ENCODE peak calls at places on chromosomes 13 and 19, in six cellular contexts. Y is Panc1, R is cardiac muscle cell, H is left lung, J is substantia nigra, K is gastrocnemius medialis. A is an unnamed sample.

GRCh38 chr13:55199132-55199531 is 1941.6 kb upstream of the PRR20A start:
- DNase-seq in Y (no peak), R (peak), H (no peak), J (no peak), K (no peak), A (no peak)

GRCh38 chr13:110493613-110494012 is 67.9 kb downstream of the RAB20 start:
- DNase-seq in Y (no peak), R (no peak), H (no peak), J (no peak), K (no peak), A (no peak)

GRCh38 chr13:77779461-77780272 is 82.2 kb downstream of the SLAIN1 start:
- DNase-seq in Y (peak), R (peak), H (peak), J (no peak), K (no peak), A (no peak)

GRCh38 chr19:17553256-17553655 is 2.2 kb upstream of the COLGALT1 start:
- DNase-seq in Y (no peak), R (no peak), H (peak), J (peak), K (peak), A (no peak)

GRCh38 chr19:6617374-6617773 is 26.4 kb upstream of the CD70 start:
- DNase-seq in Y (no peak), R (no peak), H (no peak), J (no peak), K (no peak), A (no peak)

GRCh38 chr13:28624707-28625432 is 34.1 kb upstream of the POMP start:
- DNase-seq in Y (no peak), R (no peak), H (no peak), J (no peak), K (no peak), A (no peak)

GRCh38 chr13:113758651-113759524 is at the start of gene TMEM255B:
- DNase-seq in Y (no peak), R (peak), H (peak), J (peak), K (peak), A (peak)

GRCh38 chr19:38039966-38040365 is 133.0 kb downstream of the SIPA1L3 start:
- DNase-seq in Y (peak), R (no peak), H (no peak), J (no peak), K (no peak), A (no peak)

GRCh38 chr19:18901503-18901890 is 5.5 kb upstream of the CERS1 start:
- DNase-seq in Y (no peak), R (no peak), H (no peak), J (no peak), K (no peak), A (no peak)

GRCh38 chr13:75637101-75637774 is 1.1 kb downstream of the LMO7 start:
- DNase-seq in Y (no peak), R (no peak), H (no peak), J (no peak), K (no peak), A (no peak)

GRCh38 chr13:45412274-45413049 is 5.7 kb downstream of the SLC25A30 start:
- DNase-seq in Y (no peak), R (no peak), H (no peak), J (no peak), K (peak), A (no peak)

GRCh38 chr13:33686772-33687480 is 131.0 kb upstream of the RFC3 start:
- DNase-seq in Y (no peak), R (no peak), H (no peak), J (no peak), K (no peak), A (no peak)

GRCh38 chr19:5805465-5806132 is 732 bp downstream of the NRTN start:
- DNase-seq in Y (no peak), R (peak), H (no peak), J (no peak), K (no peak), A (peak)

GRCh38 chr19:3387645-3388589 is 21.5 kb downstream of the NFIC start:
- DNase-seq in Y (no peak), R (no peak), H (peak), J (peak), K (peak), A (peak)

GRCh38 chr13:26133851-26134250 is 82.0 kb upstream of the SHISA2 start:
- DNase-seq in Y (no peak), R (no peak), H (no peak), J (no peak), K (no peak), A (no peak)

GRCh38 chr13:94658926-94659649 is 53.3 kb downstream of the SOX21 start:
- DNase-seq in Y (no peak), R (no peak), H (no peak), J (no peak), K (no peak), A (no peak)

GRCh38 chr13:94656766-94657165 is 55.1 kb downstream of the GPR180 start:
- DNase-seq in Y (no peak), R (no peak), H (no peak), J (no peak), K (no peak), A (no peak)

GRCh38 chr13:94660695-94661324 is 51.5 kb downstream of the SOX21 start:
- DNase-seq in Y (no peak), R (no peak), H (no peak), J (no peak), K (no peak), A (no peak)

GRCh38 chr13:94661396-94661795 is 50.9 kb downstream of the SOX21 start:
- DNase-seq in Y (no peak), R (no peak), H (no peak), J (no peak), K (no peak), A (no peak)

GRCh38 chr13:94657167-94657566 is 55.2 kb downstream of the SOX21 start:
- DNase-seq in Y (no peak), R (no peak), H (no peak), J (no peak), K (no peak), A (no peak)
- H3K27ac ChIP-seq in Y (no peak), R (no peak), H (no peak), J (no peak), K (no peak), A (no peak)

DNA sequence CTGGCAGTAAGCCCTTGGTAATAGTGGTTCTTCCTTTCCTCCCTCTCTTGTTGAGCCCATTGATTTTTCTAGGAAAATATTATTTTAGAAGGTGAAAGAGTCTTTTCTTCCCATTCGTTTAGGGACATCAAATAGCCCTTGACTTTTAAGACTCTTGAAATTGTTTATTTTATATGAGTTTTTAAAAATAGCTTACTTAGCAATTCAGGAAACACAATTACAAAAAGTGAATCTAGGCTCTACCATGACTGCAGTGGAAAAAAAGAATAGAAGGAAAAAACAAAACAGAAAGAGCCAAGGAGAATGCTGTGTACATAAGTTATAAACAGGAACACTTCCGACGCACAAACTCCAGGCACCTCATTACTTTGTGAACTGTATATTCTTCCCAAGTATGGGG is 266.0 kb downstream of the KLF5 start:
- DNase-seq in Y (no peak), R (no peak), H (no peak), J (no peak), K (no peak), A (no peak)
- H3K27ac ChIP-seq in Y (no peak), R (no peak), H (no peak), J (no peak), K (no peak), A (no peak)

GRCh38 chr19:1925544-1925943 is 15.4 kb upstream of the CSNK1G2 start:
- DNase-seq in Y (no peak), R (no peak), H (no peak), J (no peak), K (no peak), A (no peak)

GRCh38 chr19:1931445-1931844 is 9.5 kb upstream of the CSNK1G2 start:
- DNase-seq in Y (no peak), R (no peak), H (no peak), J (no peak), K (no peak), A (no peak)

GRCh38 chr19:1933245-1933644 is 7.7 kb upstream of the CSNK1G2 start:
- DNase-seq in Y (no peak), R (no peak), H (no peak), J (no peak), K (no peak), A (no peak)

GRCh38 chr19:1932395-1932794 is 8.6 kb upstream of the CSNK1G2 start:
- DNase-seq in Y (no peak), R (no peak), H (no peak), J (no peak), K (no peak), A (no peak)

GRCh38 chr19:1929051-1929742 is 11.8 kb upstream of the CSNK1G2 start:
- DNase-seq in Y (no peak), R (peak), H (peak), J (peak), K (peak), A (peak)
- H3K27ac ChIP-seq in Y (peak), R (no peak), H (no peak), J (no peak), K (no peak), A (no peak)

DNA sequence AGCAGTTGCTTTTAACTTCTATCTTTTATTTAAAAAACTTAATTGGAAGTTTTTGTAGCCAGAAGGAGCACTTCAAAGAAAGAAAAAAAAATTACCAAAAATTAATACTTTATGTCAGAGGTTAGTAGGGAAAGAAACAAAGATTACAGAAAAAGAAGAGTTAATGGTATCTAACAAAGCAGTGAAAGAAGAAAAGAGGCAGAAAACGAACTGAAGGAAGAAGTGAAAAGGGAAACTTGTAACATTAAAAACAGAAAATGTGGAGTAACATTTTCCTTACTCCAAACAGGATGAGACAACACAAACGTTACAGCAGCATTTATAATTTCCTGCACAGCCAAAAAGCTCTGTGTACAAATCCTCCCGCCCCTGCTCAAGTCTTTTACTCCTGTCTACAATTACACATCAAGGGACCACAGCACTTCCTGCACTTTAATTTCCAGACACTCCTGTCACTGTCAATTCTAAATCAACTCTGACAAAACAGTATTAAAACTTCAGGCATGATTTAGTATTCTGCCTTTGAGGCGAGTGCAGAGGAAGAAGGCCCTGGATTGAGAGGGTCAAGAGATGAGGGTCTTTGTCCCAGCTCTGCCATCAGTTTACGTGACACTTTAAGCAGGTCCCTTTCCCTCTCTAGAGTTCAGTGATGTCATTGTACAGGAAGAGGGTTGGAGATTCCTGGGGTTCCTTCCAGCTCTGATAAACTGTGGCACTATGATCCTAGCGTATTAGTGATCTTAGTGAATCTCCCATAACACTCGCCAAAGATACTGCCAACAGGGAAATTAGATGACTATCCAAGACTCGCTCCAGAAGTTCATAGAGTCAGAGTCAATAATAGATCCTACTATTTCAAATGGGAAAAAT is 53.2 kb upstream of the LSM14A start:
- DNase-seq in Y (no peak), R (no peak), H (no peak), J (no peak), K (no peak), A (no peak)
- H3K27ac ChIP-seq in Y (no peak), R (no peak), H (no peak), J (no peak), K (no peak), A (no peak)

DNA sequence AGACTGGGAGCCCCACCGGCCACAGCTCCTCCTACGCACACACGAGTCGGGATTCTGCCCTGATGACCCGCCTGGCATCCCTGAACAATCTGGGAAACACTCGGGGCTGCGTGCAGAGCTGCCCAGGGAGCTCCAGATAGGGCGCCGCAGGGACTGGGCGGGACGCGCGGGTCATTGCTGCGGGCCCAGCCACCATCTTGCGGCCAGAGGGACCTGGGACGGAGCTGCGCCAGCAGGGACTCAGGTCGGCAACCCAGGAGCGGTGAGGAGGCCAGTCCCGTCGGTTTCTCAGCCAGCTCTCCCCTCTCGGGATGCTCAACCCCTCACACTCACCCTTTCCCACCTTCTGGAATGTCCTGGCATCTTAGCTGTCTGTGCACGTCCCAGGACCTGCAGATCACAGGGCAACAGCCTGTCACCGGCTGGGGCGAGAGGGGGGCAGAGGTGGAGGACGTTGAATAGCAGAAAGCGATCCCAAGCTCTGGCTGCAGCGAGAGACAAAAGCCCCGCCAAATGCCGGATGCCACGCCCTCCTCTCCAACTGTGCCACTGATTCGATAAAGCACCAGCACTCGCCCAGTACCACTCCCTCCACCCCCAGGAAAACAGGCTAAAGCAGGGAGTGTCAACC is 20.4 kb upstream of the ZNF91 start:
- DNase-seq in Y (no peak), R (peak), H (peak), J (no peak), K (no peak), A (no peak)
- H3K27ac ChIP-seq in Y (peak), R (no peak), H (no peak), J (no peak), K (no peak), A (no peak)

GRCh38 chr19:39052846-39053245 is 20.5 kb upstream of the FBXO27 start:
- DNase-seq in Y (no peak), R (no peak), H (no peak), J (peak), K (no peak), A (no peak)

GRCh38 chr19:39052243-39052746 is 19.9 kb upstream of the FBXO27 start:
- DNase-seq in Y (peak), R (peak), H (peak), J (peak), K (no peak), A (peak)

GRCh38 chr19:39057615-39058014 is 25.3 kb upstream of the FBXO27 start:
- DNase-seq in Y (no peak), R (no peak), H (no peak), J (no peak), K (no peak), A (no peak)

GRCh38 chr19:39053276-39054090 is 21.1 kb upstream of the FBXO27 start:
- DNase-seq in Y (no peak), R (no peak), H (no peak), J (peak), K (no peak), A (no peak)

GRCh38 chr19:39054091-39054470 is 21.7 kb upstream of the FBXO27 start:
- DNase-seq in Y (no peak), R (no peak), H (no peak), J (no peak), K (no peak), A (no peak)
- H3K27ac ChIP-seq in Y (no peak), R (no peak), H (no peak), J (peak), K (no peak), A (no peak)

DNA sequence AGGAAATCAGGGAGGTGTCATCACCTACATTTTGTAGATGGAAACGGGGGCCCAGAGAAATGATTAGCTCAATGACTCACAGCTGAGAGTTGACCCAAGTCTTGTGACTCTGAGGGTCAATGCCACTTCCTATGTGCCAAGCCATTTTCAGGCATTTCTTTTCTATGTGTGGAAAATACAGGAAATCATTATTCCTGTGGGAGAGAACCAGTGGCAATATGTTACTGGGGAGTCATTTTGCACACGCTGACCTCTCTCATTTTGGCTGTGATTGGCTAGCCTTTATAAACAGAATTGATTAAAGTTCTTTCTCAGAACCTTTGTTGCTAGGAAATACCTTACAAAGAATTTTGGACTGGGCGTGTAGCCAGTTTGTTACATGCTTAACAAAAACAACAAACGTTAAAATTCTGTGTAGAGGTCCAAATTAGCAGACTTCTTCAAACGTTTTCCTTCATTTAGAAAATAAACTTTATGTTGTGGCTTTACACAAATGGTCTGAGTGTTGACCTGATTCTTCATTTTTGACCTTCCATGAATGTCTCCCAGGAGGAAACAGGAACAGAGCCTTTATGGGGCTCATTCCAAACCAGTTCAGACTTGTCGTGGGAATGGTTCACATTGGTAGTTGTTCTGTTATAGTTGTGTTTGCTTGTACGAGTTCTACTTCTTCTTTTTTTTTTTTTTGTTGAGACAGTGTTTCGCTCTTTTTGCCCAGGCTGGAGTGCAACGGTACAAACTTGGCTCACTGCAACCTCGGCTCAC is 11.4 kb downstream of the PCCA start:
- DNase-seq in Y (no peak), R (no peak), H (no peak), J (no peak), K (no peak), A (no peak)
- H3K27ac ChIP-seq in Y (peak), R (no peak), H (no peak), J (no peak), K (peak), A (peak)

GRCh38 chr13:42355118-42355840 is 83.3 kb downstream of the AKAP11 start:
- DNase-seq in Y (no peak), R (peak), H (no peak), J (no peak), K (no peak), A (no peak)
- H3K27ac ChIP-seq in Y (no peak), R (peak), H (no peak), J (no peak), K (no peak), A (no peak)

DNA sequence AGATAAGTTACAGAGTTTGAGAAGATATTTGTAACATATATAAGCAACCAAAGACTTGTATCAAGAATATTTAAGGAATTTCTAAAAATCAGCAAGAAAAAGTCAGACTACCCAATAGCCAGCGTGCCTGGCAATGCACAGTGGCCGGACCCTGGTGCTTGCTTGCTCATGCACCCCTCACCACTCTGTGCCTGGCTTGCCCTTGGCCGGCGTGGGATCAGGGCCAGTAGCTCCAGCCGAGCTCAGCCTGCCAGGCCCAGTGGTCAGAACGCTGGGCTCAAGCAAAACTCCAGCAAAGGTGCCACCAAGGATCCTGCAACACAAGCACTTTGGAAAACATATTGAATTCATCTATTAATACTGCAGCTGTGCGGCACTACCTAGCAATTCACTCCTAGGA is 95.1 kb downstream of the KATNAL1 start:
- DNase-seq in Y (no peak), R (no peak), H (no peak), J (peak), K (no peak), A (no peak)
- H3K27ac ChIP-seq in Y (no peak), R (no peak), H (no peak), J (no peak), K (no peak), A (no peak)

GRCh38 chr13:111642156-111642767 is 321.8 kb downstream of the TEX29 start:
- DNase-seq in Y (no peak), R (no peak), H (no peak), J (no peak), K (no peak), A (no peak)

GRCh38 chr13:111645198-111645597 is 324.8 kb downstream of the TEX29 start:
- DNase-seq in Y (no peak), R (no peak), H (no peak), J (no peak), K (no peak), A (no peak)

GRCh38 chr13:111645598-111646463 is 325.4 kb downstream of the TEX29 start:
- DNase-seq in Y (no peak), R (no peak), H (no peak), J (no peak), K (no peak), A (no peak)

GRCh38 chr13:111646464-111646855 is 326.0 kb downstream of the TEX29 start:
- DNase-seq in Y (no peak), R (no peak), H (no peak), J (no peak), K (no peak), A (no peak)

GRCh38 chr13:111644750-111645149 is 324.3 kb downstream of the TEX29 start:
- DNase-seq in Y (no peak), R (no peak), H (no peak), J (no peak), K (no peak), A (no peak)
- H3K27ac ChIP-seq in Y (no peak), R (no peak), H (no peak), J (no peak), K (no peak), A (no peak)